ENCODE peak calls at places on chromosomes 3 and 15, in nine cellular contexts. One of them, this sample, is unnamed. For H3K36me3 and H3K9me3, the result is how much of the 10 kb centered on the place peaks cover.

GRCh38 chr3:4752201-4753072 is 226.8 kb upstream of the BHLHE40 start:
- DNase-seq in iPS DF 6.9: no peak
- DNase-seq in GM23248: peak
- DNase-seq in Peyer's patch: peak
- DNase-seq in neuronal stem cell: no peak
- DNase-seq in pancreas: no peak
- DNase-seq in DND-41: no peak
- DNase-seq in osteoblast: no peak
- DNase-seq in HAP-1: no peak
- DNase-seq in this sample: peak

GRCh38 chr3:106059953-106060517 is 191.2 kb upstream of the CBLB start:
- DNase-seq in Peyer's patch: no peak
- DNase-seq in neuronal stem cell: no peak
- DNase-seq in pancreas: no peak
- DNase-seq in DND-41: no peak
- DNase-seq in iPS DF 6.9: no peak
- DNase-seq in HAP-1: no peak
- DNase-seq in GM23248: no peak
- DNase-seq in osteoblast: no peak
- DNase-seq in this sample: no peak

GRCh38 chr3:56422316-56422715 is 46.0 kb downstream of the ERC2 start:
- DNase-seq in GM23248: no peak
- DNase-seq in pancreas: no peak
- DNase-seq in osteoblast: no peak
- DNase-seq in Peyer's patch: no peak
- DNase-seq in HAP-1: no peak
- DNase-seq in iPS DF 6.9: no peak
- DNase-seq in neuronal stem cell: no peak
- DNase-seq in DND-41: no peak
- DNase-seq in this sample: no peak

GRCh38 chr3:32440481-32441350 is 49.1 kb downstream of the CMTM7 start:
- DNase-seq in GM23248: peak
- DNase-seq in neuronal stem cell: no peak
- DNase-seq in HAP-1: no peak
- DNase-seq in pancreas: no peak
- DNase-seq in osteoblast: peak
- DNase-seq in DND-41: no peak
- DNase-seq in Peyer's patch: no peak
- DNase-seq in iPS DF 6.9: no peak
- DNase-seq in this sample: no peak

GRCh38 chr3:114449271-114450007 is 155.6 kb downstream of the TIGIT start:
- DNase-seq in HAP-1: no peak
- DNase-seq in neuronal stem cell: no peak
- DNase-seq in pancreas: no peak
- DNase-seq in DND-41: no peak
- DNase-seq in iPS DF 6.9: no peak
- DNase-seq in osteoblast: no peak
- DNase-seq in GM23248: peak
- DNase-seq in Peyer's patch: no peak
- DNase-seq in this sample: no peak

GRCh38 chr15:54604963-54605362 is 591.8 kb downstream of the RSL24D1 start:
- DNase-seq in HAP-1: no peak
- DNase-seq in iPS DF 6.9: no peak
- DNase-seq in Peyer's patch: no peak
- DNase-seq in neuronal stem cell: no peak
- DNase-seq in pancreas: no peak
- DNase-seq in osteoblast: peak
- DNase-seq in GM23248: no peak
- DNase-seq in DND-41: no peak
- DNase-seq in this sample: no peak

GRCh38 chr15:55552461-55552860 is 35.7 kb downstream of the PYGO1 start:
- DNase-seq in iPS DF 6.9: no peak
- DNase-seq in pancreas: no peak
- DNase-seq in osteoblast: no peak
- DNase-seq in HAP-1: no peak
- DNase-seq in neuronal stem cell: no peak
- DNase-seq in Peyer's patch: no peak
- DNase-seq in GM23248: no peak
- DNase-seq in DND-41: no peak
- DNase-seq in this sample: no peak

GRCh38 chr15:80585544-80586018 is 109.5 kb upstream of the ABHD17C start:
- DNase-seq in iPS DF 6.9: no peak
- DNase-seq in HAP-1: no peak
- DNase-seq in pancreas: no peak
- DNase-seq in osteoblast: no peak
- DNase-seq in neuronal stem cell: no peak
- DNase-seq in Peyer's patch: no peak
- DNase-seq in GM23248: no peak
- DNase-seq in DND-41: no peak
- DNase-seq in this sample: no peak

GRCh38 chr15:28888302-28888894 is 2.6 kb downstream of the APBA2 start:
- DNase-seq in HAP-1: no peak
- DNase-seq in osteoblast: no peak
- DNase-seq in GM23248: no peak
- DNase-seq in iPS DF 6.9: no peak
- DNase-seq in DND-41: no peak
- DNase-seq in Peyer's patch: no peak
- DNase-seq in neuronal stem cell: no peak
- DNase-seq in pancreas: no peak
- DNase-seq in this sample: no peak

GRCh38 chr3:159770998-159771397 is 217.6 kb upstream of the IL12A start:
- DNase-seq in neuronal stem cell: no peak
- DNase-seq in DND-41: no peak
- DNase-seq in iPS DF 6.9: no peak
- DNase-seq in osteoblast: peak
- DNase-seq in GM23248: peak
- DNase-seq in HAP-1: no peak
- DNase-seq in pancreas: no peak
- DNase-seq in Peyer's patch: no peak
- DNase-seq in this sample: no peak

GRCh38 chr3:14507345-14507741 is 32.8 kb downstream of the GRIP2 start:
- DNase-seq in GM23248: no peak
- DNase-seq in pancreas: peak
- DNase-seq in iPS DF 6.9: no peak
- DNase-seq in HAP-1: no peak
- DNase-seq in neuronal stem cell: no peak
- DNase-seq in DND-41: no peak
- DNase-seq in Peyer's patch: no peak
- DNase-seq in osteoblast: peak
- DNase-seq in this sample: no peak

GRCh38 chr15:83379574-83379973 is 67.6 kb upstream of the SH3GL3 start:
- DNase-seq in HAP-1: no peak
- DNase-seq in pancreas: no peak
- DNase-seq in neuronal stem cell: no peak
- DNase-seq in osteoblast: peak
- DNase-seq in iPS DF 6.9: no peak
- DNase-seq in GM23248: peak
- DNase-seq in Peyer's patch: no peak
- DNase-seq in DND-41: no peak
- DNase-seq in this sample: peak

GRCh38 chr3:4703054-4703480 is 209.9 kb downstream of the ITPR1 start:
- DNase-seq in iPS DF 6.9: no peak
- DNase-seq in Peyer's patch: no peak
- DNase-seq in GM23248: no peak
- DNase-seq in osteoblast: no peak
- DNase-seq in neuronal stem cell: no peak
- DNase-seq in DND-41: no peak
- DNase-seq in HAP-1: no peak
- DNase-seq in pancreas: no peak
- DNase-seq in this sample: no peak

GRCh38 chr3:147616998-147617619 is 207.9 kb downstream of the ZIC1 start:
- DNase-seq in GM23248: peak
- DNase-seq in neuronal stem cell: no peak
- DNase-seq in osteoblast: no peak
- DNase-seq in DND-41: no peak
- DNase-seq in pancreas: no peak
- DNase-seq in iPS DF 6.9: no peak
- DNase-seq in Peyer's patch: no peak
- DNase-seq in HAP-1: no peak
- DNase-seq in this sample: no peak

GRCh38 chr3:60829058-60829457 is 422.2 kb downstream of the FHIT start:
- DNase-seq in DND-41: no peak
- DNase-seq in osteoblast: no peak
- DNase-seq in GM23248: no peak
- DNase-seq in neuronal stem cell: no peak
- DNase-seq in Peyer's patch: no peak
- DNase-seq in iPS DF 6.9: no peak
- DNase-seq in HAP-1: no peak
- DNase-seq in pancreas: no peak
- DNase-seq in this sample: no peak

GRCh38 chr3:108669211-108669610 is 79.7 kb downstream of the DZIP3 start:
- DNase-seq in neuronal stem cell: no peak
- DNase-seq in iPS DF 6.9: no peak
- DNase-seq in osteoblast: no peak
- DNase-seq in pancreas: no peak
- DNase-seq in GM23248: no peak
- DNase-seq in DND-41: no peak
- DNase-seq in HAP-1: no peak
- DNase-seq in Peyer's patch: no peak
- DNase-seq in this sample: no peak

GRCh38 chr15:78727561-78727960 is 83.7 kb downstream of the ADAMTS7 start:
- DNase-seq in iPS DF 6.9: no peak
- DNase-seq in HAP-1: no peak
- DNase-seq in neuronal stem cell: no peak
- DNase-seq in GM23248: no peak
- DNase-seq in pancreas: no peak
- DNase-seq in osteoblast: peak
- DNase-seq in Peyer's patch: no peak
- DNase-seq in DND-41: no peak
- DNase-seq in this sample: no peak

GRCh38 chr3:165645191-165645590 is 192.0 kb downstream of the BCHE start:
- DNase-seq in GM23248: no peak
- DNase-seq in HAP-1: no peak
- DNase-seq in DND-41: no peak
- DNase-seq in iPS DF 6.9: no peak
- DNase-seq in pancreas: no peak
- DNase-seq in Peyer's patch: no peak
- DNase-seq in neuronal stem cell: no peak
- DNase-seq in osteoblast: no peak
- DNase-seq in this sample: no peak

GRCh38 chr3:65713016-65713415 is 325.7 kb downstream of the MAGI1 start:
- DNase-seq in neuronal stem cell: no peak
- DNase-seq in pancreas: no peak
- DNase-seq in osteoblast: peak
- DNase-seq in Peyer's patch: no peak
- DNase-seq in HAP-1: no peak
- DNase-seq in iPS DF 6.9: no peak
- DNase-seq in GM23248: peak
- DNase-seq in DND-41: no peak
- DNase-seq in this sample: peak

GRCh38 chr15:60933914-60934885 is 294.9 kb downstream of the RORA start:
- DNase-seq in osteoblast: no peak
- DNase-seq in Peyer's patch: no peak
- DNase-seq in HAP-1: peak
- DNase-seq in GM23248: peak
- DNase-seq in iPS DF 6.9: no peak
- DNase-seq in neuronal stem cell: no peak
- DNase-seq in DND-41: peak
- DNase-seq in pancreas: no peak
- DNase-seq in this sample: no peak

GRCh38 chr15:48190932-48191573 is 412 bp upstream of the CTXN2 start:
- DNase-seq in osteoblast: peak
- DNase-seq in iPS DF 6.9: peak
- DNase-seq in neuronal stem cell: peak
- DNase-seq in GM23248: peak
- DNase-seq in Peyer's patch: peak
- DNase-seq in pancreas: peak
- DNase-seq in DND-41: peak
- DNase-seq in HAP-1: peak
- DNase-seq in this sample: peak
- H3K4me3 ChIP-seq in osteoblast: no peak
- H3K4me3 ChIP-seq in iPS DF 6.9: peak
- H3K4me3 ChIP-seq in neuronal stem cell: peak
- H3K4me3 ChIP-seq in GM23248: no peak
- H3K4me3 ChIP-seq in Peyer's patch: no peak
- H3K4me3 ChIP-seq in pancreas: peak
- H3K4me3 ChIP-seq in DND-41: no peak
- H3K4me3 ChIP-seq in HAP-1: no peak
- H3K4me3 ChIP-seq in this sample: no peak

DNA sequence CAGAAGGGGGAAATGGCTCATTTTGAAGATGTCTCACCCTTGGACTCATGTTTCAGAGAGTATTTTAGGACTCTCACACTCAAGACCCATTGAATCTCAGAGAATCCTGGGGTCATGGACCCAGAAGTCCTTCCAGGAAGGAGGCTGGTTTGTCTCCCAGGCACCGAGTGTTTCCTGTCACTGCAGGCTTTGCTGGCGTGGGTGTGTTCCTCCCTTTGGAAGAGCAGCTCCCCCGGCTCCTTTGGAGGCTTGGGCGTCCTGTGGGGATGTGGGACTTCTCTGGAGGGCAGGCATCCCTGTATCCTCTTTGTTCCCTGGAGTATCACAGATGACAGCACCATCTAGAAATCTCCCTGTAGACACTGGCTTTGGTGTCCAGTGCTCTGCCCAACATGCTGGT is 40.0 kb downstream of the DNAH1 start:
- DNase-seq in DND-41: no peak
- DNase-seq in Peyer's patch: no peak
- DNase-seq in pancreas: no peak
- DNase-seq in iPS DF 6.9: no peak
- DNase-seq in HAP-1: no peak
- DNase-seq in osteoblast: peak
- DNase-seq in neuronal stem cell: no peak
- DNase-seq in GM23248: no peak
- DNase-seq in this sample: no peak
- H3K36me3 ChIP-seq in DND-41: under half
- H3K36me3 ChIP-seq in Peyer's patch: under half
- H3K36me3 ChIP-seq in pancreas: under half
- H3K36me3 ChIP-seq in iPS DF 6.9: under half
- H3K36me3 ChIP-seq in HAP-1: under half
- H3K36me3 ChIP-seq in osteoblast: under half
- H3K36me3 ChIP-seq in neuronal stem cell: under half
- H3K36me3 ChIP-seq in GM23248: under half
- H3K36me3 ChIP-seq in this sample: under half

DNA sequence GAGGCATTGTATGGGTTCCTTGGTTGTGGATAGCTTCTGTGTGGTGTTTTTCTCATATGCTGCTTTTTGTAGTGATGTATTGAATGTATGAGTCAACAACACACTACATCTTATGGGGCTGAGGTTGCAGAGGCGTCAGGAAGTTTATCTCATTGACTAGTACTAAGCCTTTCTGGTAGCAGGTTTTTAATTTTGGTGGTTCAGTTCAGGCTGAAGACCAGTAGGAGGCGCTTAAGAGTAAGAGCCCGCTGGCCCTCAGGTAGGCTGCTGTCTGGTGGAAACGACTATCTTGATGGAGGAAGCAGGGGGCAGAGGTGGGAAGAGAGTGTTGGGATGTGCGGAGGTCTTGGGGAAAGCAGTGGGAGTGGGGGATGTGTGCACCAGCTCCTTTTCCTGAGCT is 62.4 kb downstream of the RTP4 start:
- DNase-seq in DND-41: no peak
- DNase-seq in HAP-1: no peak
- DNase-seq in Peyer's patch: no peak
- DNase-seq in GM23248: no peak
- DNase-seq in pancreas: no peak
- DNase-seq in neuronal stem cell: no peak
- DNase-seq in osteoblast: no peak
- DNase-seq in iPS DF 6.9: peak
- DNase-seq in this sample: no peak
- H3K9me3 ChIP-seq in DND-41: under half
- H3K9me3 ChIP-seq in HAP-1: under half
- H3K9me3 ChIP-seq in Peyer's patch: under half
- H3K9me3 ChIP-seq in GM23248: under half
- H3K9me3 ChIP-seq in pancreas: under half
- H3K9me3 ChIP-seq in neuronal stem cell: under half
- H3K9me3 ChIP-seq in osteoblast: under half
- H3K9me3 ChIP-seq in iPS DF 6.9: under half
- H3K9me3 ChIP-seq in this sample: under half

GRCh38 chr3:122893754-122894668 is 99.1 kb downstream of the SLC49A4 start:
- DNase-seq in Peyer's patch: no peak
- DNase-seq in GM23248: peak
- DNase-seq in pancreas: no peak
- DNase-seq in DND-41: no peak
- DNase-seq in HAP-1: peak
- DNase-seq in iPS DF 6.9: no peak
- DNase-seq in osteoblast: peak
- DNase-seq in neuronal stem cell: no peak
- DNase-seq in this sample: peak
- H3K4me3 ChIP-seq in Peyer's patch: no peak
- H3K4me3 ChIP-seq in GM23248: no peak
- H3K4me3 ChIP-seq in pancreas: no peak
- H3K4me3 ChIP-seq in DND-41: no peak
- H3K4me3 ChIP-seq in HAP-1: no peak
- H3K4me3 ChIP-seq in iPS DF 6.9: no peak
- H3K4me3 ChIP-seq in osteoblast: no peak
- H3K4me3 ChIP-seq in neuronal stem cell: no peak
- H3K4me3 ChIP-seq in this sample: no peak

This sample was measured in MG63.